ENCODE peak calls at places on chromosomes 2 and 18, in four cellular contexts. M is HepG2, Y is SK-N-SH, F is GM12878. W is an unnamed sample.

GRCh38 chr2:46471002-46471583 is 8.3 kb upstream of the TMEM247 start:
- DNase-seq in M (no peak), F (no peak), Y (no peak), W (no peak)

GRCh38 chr2:49616800-49617199 is 462.5 kb upstream of the FSHR start:
- DNase-seq in M (peak), Y (peak), F (no peak), W (peak)

GRCh38 chr18:25099838-25100393 is 252.1 kb downstream of the ZNF521 start:
- DNase-seq in Y (no peak), M (no peak), F (no peak), W (no peak)

GRCh38 chr18:49980869-49981268 is 167.5 kb upstream of the ACAA2 start:
- DNase-seq in M (no peak), Y (no peak), F (no peak), W (no peak)

GRCh38 chr2:20231632-20232031 is 6.7 kb upstream of the SDC1 start:
- DNase-seq in F (no peak), Y (peak), M (peak), W (peak)

GRCh38 chr18:78735131-78736014 is 244.2 kb upstream of the SALL3 start:
- DNase-seq in Y (no peak), F (no peak), M (no peak), W (no peak)

GRCh38 chr2:234136461-234136860 is 86.0 kb downstream of the SPP2 start:
- DNase-seq in Y (no peak), M (no peak), F (no peak), W (no peak)

GRCh38 chr18:58862851-58863538 is 1.7 kb upstream of the ZNF532 start:
- DNase-seq in Y (peak), F (no peak), M (no peak), W (peak)

GRCh38 chr2:43041661-43042360 is 184.6 kb downstream of the ZFP36L2 start:
- DNase-seq in F (no peak), Y (peak), M (peak), W (peak)

GRCh38 chr2:139165599-139165998 is 385.4 kb upstream of the NXPH2 start:
- DNase-seq in M (no peak), F (no peak), Y (no peak), W (no peak)

GRCh38 chr2:231533086-231533776 is 3.0 kb upstream of the NMUR1 start:
- DNase-seq in M (no peak), Y (no peak), F (no peak), W (no peak)

GRCh38 chr2:2542966-2543555 is 212.0 kb upstream of the MYT1L start:
- DNase-seq in Y (no peak), M (no peak), F (no peak), W (no peak)

GRCh38 chr2:95531254-95531771 is 46.8 kb upstream of the TRIM43B start:
- DNase-seq in F (no peak), Y (no peak), M (no peak), W (no peak)

GRCh38 chr2:16189019-16189850 is 248.9 kb downstream of the MYCN start:
- DNase-seq in F (no peak), Y (no peak), M (no peak), W (no peak)

DNA sequence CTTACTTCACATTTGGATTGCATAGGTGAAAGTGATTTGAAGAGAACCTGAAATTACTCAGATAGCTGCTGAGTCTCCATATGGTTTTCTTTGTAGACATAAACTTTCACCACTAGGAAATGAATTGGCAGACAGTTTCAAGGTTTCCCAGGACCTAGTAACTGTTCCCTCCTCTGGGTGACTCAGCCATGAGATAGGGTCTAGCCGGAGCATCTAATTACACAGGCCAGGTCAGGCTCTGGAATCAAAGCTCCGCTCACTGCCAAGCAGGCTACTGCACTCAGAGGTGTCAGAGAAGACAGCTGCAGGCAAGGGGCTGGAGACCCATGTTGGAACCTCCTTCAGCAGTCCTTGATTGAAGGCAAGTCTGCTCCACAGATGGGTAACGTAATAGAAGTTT is 429.2 kb downstream of the TNS1 start:
- DNase-seq in Y (no peak), F (no peak), M (no peak), W (no peak)
- TF ChIP-seq PBX3 in Y (no peak), F (no peak), M (no peak), W (no peak)

GRCh38 chr2:120419073-120419472 is 73.1 kb downstream of the INHBB start:
- DNase-seq in F (no peak), M (no peak), Y (no peak), W (no peak)

GRCh38 chr2:120415060-120415459 is 69.1 kb downstream of the INHBB start:
- DNase-seq in F (no peak), Y (no peak), M (no peak), W (no peak)

GRCh38 chr2:120419955-120420354 is 74.0 kb downstream of the INHBB start:
- DNase-seq in F (no peak), M (no peak), Y (no peak), W (no peak)

GRCh38 chr2:120418174-120418787 is 72.3 kb downstream of the INHBB start:
- DNase-seq in F (no peak), M (no peak), Y (no peak), W (no peak)

DNA sequence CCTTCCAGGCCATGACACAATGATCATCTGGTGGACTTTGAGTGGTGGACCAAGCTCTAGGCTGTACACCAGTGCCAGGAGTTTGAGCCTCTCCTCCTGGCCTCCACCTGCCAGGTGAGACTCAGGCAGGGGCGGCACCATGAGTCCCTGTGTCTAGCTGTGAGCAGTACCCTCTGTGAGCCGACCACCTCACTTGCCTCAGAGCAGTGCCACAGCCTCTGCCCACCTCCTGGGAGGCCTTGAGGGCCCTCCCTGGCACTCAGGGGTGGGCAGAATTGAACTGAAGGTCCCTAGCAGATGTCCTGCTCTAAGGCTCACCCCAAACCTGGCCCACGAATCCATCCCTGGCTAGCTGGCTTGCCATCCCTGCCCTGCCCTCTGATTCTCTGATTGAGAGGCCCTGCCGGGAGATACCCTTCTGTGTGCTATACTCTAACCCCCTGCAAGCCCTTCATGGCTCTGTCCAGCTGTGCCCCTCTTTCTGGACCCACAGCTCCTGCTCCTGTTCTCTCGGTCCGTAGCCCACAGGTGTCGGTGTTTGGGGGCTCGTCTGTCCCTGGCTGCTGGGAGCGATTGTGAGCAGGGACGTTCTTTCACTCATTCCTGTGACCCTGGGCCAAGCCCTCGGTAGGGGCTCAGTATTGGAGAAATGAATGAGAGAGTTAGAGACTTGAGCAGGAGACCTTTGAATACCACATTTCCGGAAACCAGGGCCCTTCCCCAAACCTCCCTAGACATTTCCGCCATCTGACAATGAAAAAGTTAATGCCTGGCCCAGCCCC is 70.0 kb downstream of the INHBB start:
- DNase-seq in F (no peak), M (no peak), Y (no peak), W (no peak)
- TF ChIP-seq PBX3 in F (no peak), M (no peak), Y (no peak), W (no peak)

GRCh38 chr18:46247938-46248337 is 143.8 kb downstream of the HAUS1 start:
- DNase-seq in M (no peak), F (no peak), Y (no peak), W (no peak)
- TF ChIP-seq PBX3 in M (no peak), F (no peak), Y (no peak), W (no peak)

DNA sequence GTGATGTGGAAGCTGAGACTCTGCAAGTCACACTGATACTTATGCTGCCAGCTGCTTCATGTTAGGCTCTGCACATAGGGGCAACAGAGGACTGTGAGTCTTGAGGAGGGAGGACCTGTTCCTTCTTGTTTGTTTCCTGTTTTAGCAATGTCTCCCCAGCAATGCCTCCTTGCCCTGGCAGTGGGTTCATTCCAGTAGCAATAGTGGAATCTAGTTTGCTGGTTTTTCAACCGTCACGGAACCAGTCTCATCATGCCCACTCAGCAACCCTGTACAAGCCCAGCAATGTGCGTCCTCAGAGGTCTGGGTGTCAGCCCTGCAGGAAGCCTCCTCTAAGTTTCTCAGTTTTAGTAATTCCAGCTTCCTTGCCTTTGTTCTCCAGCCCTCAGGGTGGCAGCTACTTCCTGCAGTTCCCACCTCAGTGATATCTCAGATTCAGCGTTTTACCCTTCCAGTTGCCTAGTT is 20.5 kb upstream of the ITGB6 start:
- DNase-seq in Y (no peak), F (no peak), M (no peak), W (no peak)
- TF ChIP-seq PBX3 in Y (no peak), F (no peak), M (no peak), W (no peak)